ENCODE peak calls at places on chromosomes 13 and 19, in ten cellular contexts. X is IMR-90, F is thyroid gland, W is H54, Y is right lobe of liver, H is sigmoid colon, Q is uterus, R is tibial nerve, N is heart left ventricle, U is K562. Z is an unnamed sample.

GRCh38 chr19:47414469-47414868 is 4.9 kb downstream of the MEIS3 start:
- DNase-seq in N (no peak), F (no peak), X (no peak), R (no peak), Q (no peak), Y (no peak), H (no peak), W (no peak), U (peak; percentile 70), Z (no peak)

GRCh38 chr13:49347650-49348385 is 96.0 kb downstream of the CAB39L start:
- DNase-seq in Y (no peak), R (no peak), H (no peak), W (no peak), X (no peak), Q (no peak), F (no peak), N (no peak), U (no peak), Z (no peak)

GRCh38 chr19:43430142-43430710 is 15.5 kb downstream of the TEX101 start:
- DNase-seq in N (no peak), Q (no peak), U (no peak), R (no peak), Y (no peak), X (no peak), F (no peak), H (no peak), W (no peak), Z (no peak)

GRCh38 chr19:5667751-5668271 is 12.5 kb downstream of the MICOS13 start:
- DNase-seq in H (no peak), R (no peak), N (no peak), X (no peak), Y (peak; percentile 47), W (no peak), Q (no peak), U (no peak), F (no peak), Z (no peak)

GRCh38 chr19:39194832-39195542 is 1.8 kb upstream of the NCCRP1 start:
- DNase-seq in R (no peak), U (no peak), N (no peak), H (no peak), F (no peak), W (no peak), Y (no peak), Q (no peak), X (no peak), Z (no peak)

GRCh38 chr13:69970521-69970920 is 137.1 kb upstream of the ATXN8OS start:
- DNase-seq in Q (no peak), U (no peak), N (no peak), X (no peak), H (no peak), R (no peak), F (no peak), W (peak; percentile 4), Y (no peak), Z (no peak)

GRCh38 chr13:40624338-40624737 is 42.1 kb downstream of the FOXO1 start:
- DNase-seq in H (no peak), W (no peak), Q (no peak), Y (no peak), U (no peak), F (no peak), X (no peak), N (no peak), R (no peak), Z (no peak)

GRCh38 chr19:28534740-28535351 is 678.1 kb downstream of the UQCRFS1 start:
- DNase-seq in R (no peak), F (no peak), Y (no peak), U (peak; percentile 49), W (no peak), H (no peak), Q (no peak), N (no peak), X (no peak), Z (no peak)

GRCh38 chr19:48967346-48968178 is 2.5 kb downstream of the FTL start:
- DNase-seq in R (peak; percentile 57), N (peak; percentile 58), F (peak; percentile 52), H (peak; percentile 77), Q (no peak), U (peak; percentile 80), W (no peak), X (peak; percentile 67), Y (peak; percentile 85), Z (no peak)

GRCh38 chr13:38687246-38688229 is 661 bp downstream of the FREM2 start:
- DNase-seq in F (peak; percentile 53), N (no peak), H (peak; percentile 64), R (no peak), X (no peak), Y (peak; percentile 59), W (no peak), Q (no peak), U (no peak), Z (no peak)

GRCh38 chr13:33016414-33017409 is at the start of gene KL:
- DNase-seq in Q (no peak), H (peak; percentile 75), X (no peak), Y (peak; percentile 64), F (peak; percentile 28), U (no peak), R (no peak), W (no peak), N (peak; percentile 37), Z (peak; percentile 30)

GRCh38 chr19:34838753-34839431 is 65.9 kb upstream of the ZNF599 start:
- DNase-seq in Q (no peak), W (no peak), H (no peak), N (no peak), F (no peak), Y (peak; percentile 81), R (no peak), U (no peak), X (no peak), Z (no peak)

GRCh38 chr19:56946164-56946563 is 105.6 kb upstream of the PEG3 start:
- DNase-seq in W (no peak), Q (no peak), X (no peak), N (no peak), H (no peak), R (no peak), Y (no peak), F (no peak), U (no peak), Z (no peak)

GRCh38 chr19:56947206-56947605 is 106.7 kb upstream of the PEG3 start:
- DNase-seq in R (no peak), X (no peak), Y (no peak), N (no peak), H (no peak), Q (no peak), W (no peak), U (no peak), F (no peak), Z (no peak)

GRCh38 chr19:56942749-56943148 is 102.2 kb upstream of the PEG3 start:
- DNase-seq in X (no peak), U (peak; percentile 2), F (no peak), N (peak; percentile 32), W (no peak), Y (peak; percentile 71), H (peak; percentile 78), R (no peak), Q (peak; percentile 38), Z (peak; percentile 19)
- TF ChIP-seq POLR2A in X (no peak), U (no peak), F (no peak), N (no peak), W (no peak), Y (no peak), H (no peak), R (no peak), Q (no peak), Z (no peak)

GRCh38 chr19:18340237-18340989 is at the start of gene PGPEP1:
- DNase-seq in Y (peak; percentile 76), H (peak; percentile 80), X (peak; percentile 41), R (peak; percentile 16), F (peak; percentile 64), Q (peak; percentile 52), U (peak; percentile 86), W (peak; percentile 68), N (peak; percentile 88), Z (peak; percentile 87)
- TF ChIP-seq POLR2A in Y (peak; percentile 52), H (peak; percentile 27), X (no peak), R (no peak), F (peak; percentile 75), Q (peak; percentile 65), U (peak; percentile 71), W (peak; percentile 76), N (peak; percentile 48), Z (peak; percentile 54)

GRCh38 chr13:110433014-110433413 is 125.9 kb downstream of the COL4A2 start:
- DNase-seq in R (no peak), W (no peak), U (no peak), N (peak; percentile 70), H (peak; percentile 83), Q (no peak), Y (no peak), F (no peak), X (no peak), Z (no peak)
- TF ChIP-seq POLR2A in R (no peak), W (no peak), U (no peak), N (no peak), H (no peak), Q (no peak), Y (no peak), F (no peak), X (no peak), Z (no peak)

DNA sequence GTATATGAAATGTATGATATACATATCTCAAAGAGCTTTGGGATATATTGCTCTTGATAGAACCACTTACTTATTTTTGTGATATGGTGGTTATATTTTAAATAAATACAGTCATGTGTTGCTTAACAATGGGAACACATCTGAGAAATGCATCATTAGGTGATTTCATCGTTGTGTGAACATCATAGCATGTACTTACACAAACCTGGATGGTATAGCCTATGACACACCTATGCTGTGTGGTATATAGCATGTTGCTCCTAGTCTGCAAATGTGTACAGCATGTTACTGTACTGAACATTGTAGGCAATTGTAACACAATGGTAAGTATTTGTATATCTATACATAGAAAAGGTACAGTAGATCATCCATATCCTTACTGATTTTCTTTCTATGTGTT is 7.7 kb downstream of the RB1 start:
- DNase-seq in U (no peak), X (no peak), N (no peak), Y (no peak), W (no peak), Q (no peak), H (no peak), F (no peak), R (no peak), Z (no peak)
- TF ChIP-seq POLR2A in U (no peak), X (no peak), N (no peak), Y (no peak), W (no peak), Q (no peak), H (no peak), F (no peak), R (no peak), Z (no peak)